ENCODE peak calls at places on chromosomes 2 and 18, in four cellular contexts. Z, O, H and J are unnamed samples.

GRCh38 chr2:132642415-132642814 is 27.6 kb downstream of the LYPD1 start:
- DNase-seq in Z (no peak), O (peak), H (no peak), J (no peak)

GRCh38 chr2:36555789-36556188 is 42.2 kb downstream of the FEZ2 start:
- DNase-seq in Z (no peak), O (no peak), H (no peak), J (no peak)

GRCh38 chr2:233236820-233237589 is 14.5 kb upstream of the ATG16L1 start:
- DNase-seq in Z (no peak), O (no peak), H (no peak), J (no peak)

GRCh38 chr2:96681540-96681939 is 39.0 kb downstream of the FER1L5 start:
- DNase-seq in Z (no peak), O (no peak), H (no peak), J (no peak)

GRCh38 chr2:151757861-151758260 is 23.6 kb upstream of the NEB start:
- DNase-seq in Z (peak), O (no peak), H (no peak), J (no peak)

GRCh38 chr2:159064446-159065301 is 96.2 kb downstream of the TANC1 start:
- DNase-seq in Z (no peak), O (no peak), H (no peak), J (no peak)

GRCh38 chr2:158395166-158395565 is 61.4 kb downstream of the CCDC148 start:
- DNase-seq in Z (peak), O (no peak), H (no peak), J (no peak)

GRCh38 chr18:11081009-11081532 is 68.3 kb downstream of the PIEZO2 start:
- DNase-seq in Z (no peak), O (no peak), H (no peak), J (no peak)

GRCh38 chr2:149596471-149596870 is 8.9 kb upstream of the MMADHC start:
- DNase-seq in Z (no peak), O (no peak), H (no peak), J (no peak)

GRCh38 chr18:28581503-28582169 is 404.7 kb upstream of the CDH2 start:
- DNase-seq in Z (no peak), O (no peak), H (no peak), J (no peak)

GRCh38 chr18:59229681-59230443 is 9.9 kb downstream of the GRP start:
- DNase-seq in Z (no peak), O (no peak), H (no peak), J (no peak)

GRCh38 chr2:240182476-240182875 is 42.0 kb upstream of the OTOS start:
- DNase-seq in Z (no peak), O (peak), H (no peak), J (no peak)

DNA sequence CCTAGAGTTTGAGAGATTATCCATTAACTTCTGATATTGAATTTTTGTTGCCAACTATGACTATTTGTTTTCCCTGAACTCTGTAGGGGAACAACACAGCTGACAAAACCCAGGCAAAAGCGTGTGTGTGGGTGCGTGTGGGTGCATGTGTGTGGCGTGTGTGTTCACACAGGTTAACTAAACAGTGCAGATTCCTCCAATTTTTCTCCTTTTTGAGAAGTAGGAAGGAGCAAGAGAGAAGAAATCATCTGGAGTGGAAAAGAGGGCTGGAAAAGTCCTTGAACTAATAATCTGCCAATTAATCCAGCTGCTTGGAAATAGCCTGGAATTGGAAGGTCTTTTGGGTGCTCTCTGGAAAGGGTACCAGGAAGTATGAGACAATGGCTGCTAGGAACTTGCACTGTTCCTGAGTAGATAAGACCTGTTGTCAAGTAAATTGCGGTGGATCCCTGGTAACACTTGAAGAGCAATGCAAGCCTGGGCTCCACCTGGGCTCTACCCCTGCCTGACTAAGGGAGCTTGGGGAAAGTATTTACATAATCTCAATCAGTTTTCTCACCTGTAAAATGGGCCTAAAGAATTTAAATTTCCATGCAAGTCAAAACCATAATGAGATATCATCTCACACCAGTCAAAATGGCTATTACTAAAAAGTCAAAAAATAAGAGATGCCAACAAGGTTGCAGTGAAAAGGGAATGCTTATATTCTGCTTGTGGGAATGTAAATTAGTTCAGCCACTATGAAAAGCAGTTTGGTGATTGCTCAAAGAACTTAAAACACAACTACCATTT is 40.5 kb upstream of the IL1R1 start:
- DNase-seq in Z (peak), O (peak), H (no peak), J (no peak)
- TF ChIP-seq POLR2A in Z (no peak), O (no peak), H (no peak), J (no peak)

GRCh38 chr2:126674075-126674744 is 18.3 kb downstream of the GYPC start:
- DNase-seq in Z (no peak), O (no peak), H (no peak), J (no peak)
- TF ChIP-seq POLR2A in Z (no peak), O (no peak), H (no peak), J (no peak)

DNA sequence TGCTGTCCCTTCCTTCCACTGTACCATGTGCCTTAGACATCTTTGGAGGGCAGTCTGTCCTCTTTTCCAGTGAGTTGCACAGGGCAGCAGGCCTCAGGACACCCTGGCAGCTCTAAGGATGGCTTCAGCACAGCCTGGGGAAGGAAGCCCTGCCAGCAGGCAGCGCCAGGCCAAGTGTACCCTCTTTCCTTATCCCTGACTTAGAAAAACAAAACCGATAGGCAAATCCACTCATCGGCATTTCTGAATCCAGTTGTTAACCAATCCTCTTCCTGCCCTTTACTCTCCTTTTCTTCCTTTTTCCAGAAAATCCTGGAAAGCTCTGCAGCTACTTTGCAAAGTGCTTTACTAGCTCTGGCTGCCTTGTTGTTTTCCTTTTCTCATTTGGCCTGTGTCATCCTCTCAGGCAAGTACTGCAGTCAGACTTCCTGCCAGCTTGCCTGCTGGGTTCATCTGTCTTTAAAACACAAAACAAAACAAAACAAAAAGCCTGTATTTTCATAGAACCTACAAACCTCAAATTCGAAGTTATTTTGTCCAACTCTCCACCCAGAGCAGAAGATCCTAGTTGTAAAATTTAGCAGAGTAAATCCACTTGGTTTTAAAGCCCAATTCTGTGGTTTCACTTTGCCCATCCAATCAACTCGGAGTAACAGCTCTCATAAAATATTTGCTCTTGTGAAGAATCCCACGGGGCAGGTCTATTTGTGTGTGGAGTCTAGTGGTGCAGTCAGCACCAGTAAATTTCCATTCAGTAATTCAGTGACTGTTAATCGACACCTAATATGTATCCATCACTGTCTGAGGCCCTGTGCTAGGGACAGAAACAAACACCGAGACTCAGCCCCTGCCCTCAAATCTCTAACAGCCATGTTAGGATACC is 45.2 kb downstream of the PCBP1 start:
- DNase-seq in Z (peak), O (no peak), H (peak), J (peak)
- TF ChIP-seq POLR2A in Z (peak), O (peak), H (peak), J (no peak)

GRCh38 chr2:191677646-191678436 is at the start of gene NABP1:
- DNase-seq in Z (peak), O (peak), H (peak), J (peak)

GRCh38 chr2:191682148-191682547 is 4.2 kb downstream of the NABP1 start:
- DNase-seq in Z (no peak), O (no peak), H (no peak), J (no peak)

GRCh38 chr2:191678437-191679110 is 638 bp downstream of the NABP1 start:
- DNase-seq in Z (peak), O (peak), H (peak), J (peak)

GRCh38 chr2:191680639-191681038 is 2.7 kb downstream of the NABP1 start:
- DNase-seq in Z (no peak), O (no peak), H (no peak), J (no peak)

GRCh38 chr2:191679818-191680600 is 2.1 kb downstream of the NABP1 start:
- DNase-seq in Z (no peak), O (no peak), H (no peak), J (no peak)
- TF ChIP-seq POLR2A in Z (no peak), O (no peak), H (peak), J (no peak)

GRCh38 chr2:70085711-70086277 is 1.5 kb upstream of the PCBP1 start:
- DNase-seq in Z (no peak), O (peak), H (no peak), J (no peak)

GRCh38 chr2:70086838-70087702 is at the start of gene PCBP1:
- DNase-seq in Z (peak), O (peak), H (peak), J (peak)

GRCh38 chr2:70087703-70088507 is 628 bp downstream of the PCBP1 start:
- DNase-seq in Z (peak), O (peak), H (peak), J (peak)

GRCh38 chr2:70084973-70085710 is 2.1 kb upstream of the PCBP1 start:
- DNase-seq in Z (peak), O (peak), H (peak), J (peak)

GRCh38 chr2:70086278-70086837 is 919 bp upstream of the PCBP1 start:
- DNase-seq in Z (peak), O (peak), H (peak), J (peak)
- TF ChIP-seq POLR2A in Z (no peak), O (peak), H (no peak), J (peak)

GRCh38 chr18:3451166-3451988 is 1.4 kb downstream of the TGIF1 start:
- DNase-seq in Z (peak), O (peak), H (peak), J (peak)

GRCh38 chr18:3453540-3454364 is 3.8 kb downstream of the TGIF1 start:
- DNase-seq in Z (peak), O (peak), H (peak), J (peak)

GRCh38 chr18:3452750-3453539 is 3.0 kb downstream of the TGIF1 start:
- DNase-seq in Z (no peak), O (no peak), H (peak), J (no peak)

GRCh38 chr18:3450358-3451107 is 561 bp downstream of the TGIF1 start:
- DNase-seq in Z (peak), O (peak), H (peak), J (peak)

DNA sequence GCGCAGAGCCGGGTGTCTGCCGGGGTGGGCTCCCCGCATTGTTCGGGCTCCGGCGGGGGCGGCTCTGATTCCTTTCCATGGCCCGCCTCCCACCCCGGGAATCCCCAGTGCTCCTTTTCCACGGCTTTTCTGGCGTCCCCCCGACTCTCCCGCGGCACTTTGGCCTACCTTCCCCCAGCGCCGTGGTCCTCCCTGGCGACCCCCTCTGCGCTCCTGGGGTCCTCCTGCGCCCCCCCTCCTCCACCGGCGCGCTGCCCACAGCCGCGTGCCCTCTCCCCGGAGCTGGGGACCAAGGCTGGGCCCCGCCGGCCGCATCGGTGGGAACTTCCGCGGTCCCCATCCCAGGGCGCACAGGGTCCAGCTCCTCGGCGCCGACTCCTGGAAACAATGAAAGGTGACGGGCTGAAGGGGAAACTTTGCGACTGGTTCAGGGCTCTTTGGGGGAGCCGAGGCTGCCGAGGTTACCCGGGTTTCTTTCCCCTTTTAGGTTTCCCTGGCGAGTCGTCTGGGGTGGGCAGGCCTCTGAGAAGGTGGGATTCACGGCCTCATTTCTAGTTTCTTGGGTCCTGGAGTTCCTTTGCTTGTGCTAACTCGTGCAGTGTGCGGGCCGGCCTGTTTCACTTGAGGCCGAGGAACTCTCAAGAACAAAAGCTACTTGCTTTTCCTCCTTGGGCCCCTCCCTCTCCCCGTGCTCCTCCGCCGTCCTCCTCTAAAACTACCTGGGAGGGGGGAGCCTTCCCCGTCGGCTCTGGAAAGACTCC is 2.2 kb downstream of the TGIF1 start:
- DNase-seq in Z (peak), O (peak), H (peak), J (peak)
- TF ChIP-seq POLR2A in Z (peak), O (peak), H (peak), J (peak)

GRCh38 chr2:207530160-207531023 is 630 bp downstream of the CREB1 start:
- DNase-seq in Z (peak), O (peak), H (peak), J (peak)
- TF ChIP-seq POLR2A in Z (no peak), O (no peak), H (peak), J (no peak)

GRCh38 chr2:203535078-203535783 is at the start of gene RAPH1:
- DNase-seq in Z (peak), O (peak), H (peak), J (peak)
- TF ChIP-seq POLR2A in Z (peak), O (peak), H (peak), J (no peak)